ENCODE peak calls at places on chromosomes 16 and 17, in eight cellular contexts. I, W, C, E, L, S, B and K are unnamed samples.

GRCh38 chr16:77359065-77359502 is 75.8 kb downstream of the ADAMTS18 start:
- DNase-seq in C (no peak), L (no peak), E (peak; percentile 60), B (no peak), I (peak; percentile 29), S (no peak), W (no peak), K (no peak)

GRCh38 chr17:41382396-41382795 is 290 bp upstream of the KRT34 start:
- DNase-seq in B (no peak), L (no peak), I (no peak), C (no peak), S (no peak), W (no peak), E (peak; percentile 42), K (no peak)

GRCh38 chr17:58310511-58311428 is 17.8 kb downstream of the TSPOAP1 start:
- DNase-seq in B (no peak), C (no peak), S (no peak), I (no peak), L (no peak), W (no peak), E (no peak), K (no peak)

GRCh38 chr17:4980644-4981216 is 6.7 kb downstream of the CAMTA2 start:
- DNase-seq in S (peak; percentile 58), W (peak; percentile 64), B (no peak), L (no peak), C (no peak), E (peak; percentile 69), I (peak; percentile 42), K (no peak)

GRCh38 chr16:75379911-75380847 is 53.1 kb downstream of the CFDP1 start:
- DNase-seq in I (no peak), S (no peak), W (no peak), B (no peak), C (no peak), L (no peak), E (peak; percentile 47), K (peak; percentile 54)

GRCh38 chr17:75459590-75460267 is 3.3 kb downstream of the TMEM94 start:
- DNase-seq in E (no peak), B (peak; percentile 23), L (no peak), I (no peak), C (peak; percentile 84), S (no peak), W (no peak), K (no peak)

GRCh38 chr17:10018461-10018891 is 113.4 kb upstream of the RCVRN start:
- DNase-seq in W (no peak), B (no peak), L (no peak), E (no peak), C (no peak), S (no peak), I (no peak), K (peak; percentile 77)

GRCh38 chr17:43674394-43674793 is 12.7 kb upstream of the MEOX1 start:
- DNase-seq in C (no peak), E (no peak), B (no peak), W (no peak), L (no peak), S (no peak), I (no peak), K (no peak)

GRCh38 chr16:18931756-18932155 is 5.5 kb upstream of the SMG1 start:
- DNase-seq in S (no peak), W (no peak), E (no peak), B (no peak), I (no peak), L (no peak), C (peak; percentile 92), K (no peak)

GRCh38 chr17:56096026-56096807 is 57.1 kb upstream of the ANKFN1 start:
- DNase-seq in W (no peak), E (no peak), C (no peak), I (no peak), B (no peak), L (no peak), S (no peak), K (no peak)

GRCh38 chr17:66165537-66166123 is 26.3 kb downstream of the CEP112 start:
- DNase-seq in W (peak; percentile 16), C (no peak), E (peak; percentile 84), B (no peak), S (peak; percentile 13), I (peak; percentile 13), L (peak; percentile 19), K (no peak)

GRCh38 chr17:8941980-8942617 is 23.4 kb downstream of the PIK3R5 start:
- DNase-seq in C (no peak), W (no peak), B (no peak), I (no peak), E (no peak), L (no peak), S (no peak), K (no peak)

GRCh38 chr17:68381076-68381900 is 76.0 kb downstream of the WIPI1 start:
- DNase-seq in C (no peak), E (peak; percentile 93), W (no peak), L (no peak), S (no peak), B (no peak), I (no peak), K (peak; percentile 89)

GRCh38 chr17:8109669-8110455 is 8.5 kb downstream of the ALOXE3 start:
- DNase-seq in I (peak; percentile 65), C (no peak), W (peak; percentile 50), B (peak; percentile 69), S (peak; percentile 78), L (peak; percentile 46), E (no peak), K (no peak)

GRCh38 chr16:1533443-1533951 is at the start of gene TMEM204:
- DNase-seq in L (no peak), S (peak; percentile 14), I (no peak), B (no peak), W (no peak), C (peak; percentile 72), E (peak; percentile 67), K (no peak)

GRCh38 chr17:71438631-71439146 is 682.1 kb upstream of the SOX9 start:
- DNase-seq in C (no peak), I (no peak), L (no peak), S (no peak), B (no peak), W (no peak), E (peak; percentile 94), K (no peak)
- TF ChIP-seq CTCF in C (no peak), I (no peak), L (no peak), S (no peak), B (no peak), W (no peak), E (peak; percentile 6), K (no peak)

GRCh38 chr17:39863918-39864746 is at the start of gene IKZF3:
- DNase-seq in E (peak; percentile 28), W (peak; percentile 49), B (peak; percentile 71), I (peak; percentile 51), C (peak; percentile 16), L (peak; percentile 45), S (peak; percentile 77), K (peak; percentile 48)
- TF ChIP-seq CTCF in E (no peak), W (peak; percentile 22), B (no peak), I (peak; percentile 35), C (no peak), L (no peak), S (no peak), K (no peak)

GRCh38 chr17:78787444-78787843 is 5.4 kb upstream of the CYTH1 start:
- DNase-seq in W (no peak), E (no peak), B (no peak), L (no peak), I (no peak), S (no peak), C (peak; percentile 2), K (no peak)
- TF ChIP-seq CTCF in W (no peak), E (no peak), B (no peak), L (no peak), I (no peak), S (no peak), C (no peak), K (no peak)

GRCh38 chr17:53148058-53148457 is 674.7 kb upstream of the KIF2B start:
- DNase-seq in B (no peak), W (no peak), S (no peak), L (no peak), I (no peak), E (no peak), C (no peak), K (no peak)

GRCh38 chr17:53150101-53150698 is 672.5 kb upstream of the KIF2B start:
- DNase-seq in E (no peak), B (no peak), L (no peak), I (no peak), S (no peak), C (no peak), W (no peak), K (no peak)
- TF ChIP-seq CTCF in E (no peak), B (no peak), L (no peak), I (peak; percentile 20), S (peak; percentile 16), C (no peak), W (peak; percentile 59), K (no peak)

GRCh38 chr17:70621593-70621992 is 452.3 kb downstream of the KCNJ2 start:
- DNase-seq in I (no peak), S (no peak), L (no peak), W (no peak), B (no peak), C (no peak), E (peak; percentile 49), K (no peak)

GRCh38 chr17:70624208-70624607 is 454.9 kb downstream of the KCNJ2 start:
- DNase-seq in W (no peak), B (no peak), L (no peak), E (no peak), I (no peak), S (no peak), C (no peak), K (no peak)

GRCh38 chr17:70622382-70623260 is 453.3 kb downstream of the KCNJ2 start:
- DNase-seq in S (peak; percentile 64), I (no peak), E (peak; percentile 71), B (peak; percentile 24), W (peak; percentile 62), C (peak; percentile 34), L (no peak), K (no peak)
- TF ChIP-seq CTCF in S (peak; percentile 65), I (no peak), E (peak; percentile 94), B (no peak), W (peak; percentile 72), C (peak; percentile 22), L (peak; percentile 27), K (no peak)

DNA sequence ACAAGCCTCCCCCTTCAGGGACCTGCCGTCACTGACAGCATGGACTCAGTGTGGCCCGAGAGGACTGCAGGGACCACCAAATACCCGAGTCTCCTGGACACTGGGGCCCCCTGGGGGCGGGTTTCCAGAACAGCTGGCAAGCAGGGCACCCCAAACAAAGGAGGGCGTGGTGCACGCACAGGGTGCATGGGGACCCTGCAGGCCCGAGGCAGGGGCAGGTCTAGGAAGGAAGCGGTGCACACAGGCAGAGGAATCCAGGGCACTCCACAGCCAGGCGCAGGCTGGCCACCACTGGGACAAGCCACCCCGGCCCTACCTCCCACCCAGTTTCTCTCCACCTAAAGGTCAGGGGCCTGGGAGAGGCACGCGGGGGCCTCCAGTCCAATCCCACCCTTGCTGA is 28.7 kb upstream of the ENPP7 start:
- DNase-seq in I (no peak), S (peak; percentile 39), C (no peak), L (no peak), B (no peak), E (no peak), W (no peak), K (no peak)
- TF ChIP-seq CTCF in I (no peak), S (peak; percentile 24), C (no peak), L (no peak), B (no peak), E (peak; percentile 23), W (peak; percentile 20), K (no peak)